ENCODE peak calls at places on chromosomes 16 and 17, in eight cellular contexts. I is pancreas, A is heart left ventricle, K is upper lobe of right lung, P is H1, D is IMR-90, S is esophagus squamous epithelium, Y is right cardiac atrium. W is an unnamed sample.

GRCh38 chr17:77707546-77707945 is 251.0 kb upstream of the TNRC6C start:
- DNase-seq in I (no peak), A (no peak), K (no peak), P (peak), D (no peak), S (no peak), Y (no peak), W (no peak)

GRCh38 chr16:2447920-2448583 is 11.9 kb upstream of the TEDC2 start:
- DNase-seq in I (no peak), A (no peak), K (no peak), P (no peak), D (peak), S (no peak), Y (no peak), W (no peak)

GRCh38 chr16:2767140-2767731 is 9.8 kb downstream of the ELOB start:
- DNase-seq in I (no peak), A (peak), K (no peak), P (no peak), D (no peak), S (no peak), Y (peak), W (no peak)

GRCh38 chr16:57381791-57382534 is 9.7 kb downstream of the CX3CL1 start:
- DNase-seq in I (no peak), A (no peak), K (no peak), P (no peak), D (no peak), S (no peak), Y (no peak), W (no peak)

GRCh38 chr17:11441004-11441403 is 157.3 kb upstream of the DNAH9 start:
- DNase-seq in I (no peak), A (no peak), K (no peak), P (no peak), D (no peak), S (no peak), Y (no peak), W (no peak)

GRCh38 chr16:78727536-78727935 is 628.1 kb downstream of the WWOX start:
- DNase-seq in I (no peak), A (no peak), K (no peak), P (no peak), D (no peak), S (no peak), Y (no peak), W (no peak)

GRCh38 chr17:30332057-30332542 is 1.8 kb downstream of the TMIGD1 start:
- DNase-seq in I (no peak), A (no peak), K (no peak), P (no peak), D (peak), S (no peak), Y (no peak), W (no peak)

GRCh38 chr16:8962393-8963009 is 1.2 kb downstream of the USP7 start:
- DNase-seq in I (peak), A (no peak), K (peak), P (no peak), D (no peak), S (peak), Y (no peak), W (no peak)

GRCh38 chr16:29025735-29026134 is 40.9 kb downstream of the LAT start:
- DNase-seq in I (no peak), A (no peak), K (peak), P (no peak), D (no peak), S (no peak), Y (no peak), W (no peak)

GRCh38 chr17:29179232-29180036 is 764 bp downstream of the MYO18A start:
- DNase-seq in I (peak), A (peak), K (peak), P (peak), D (no peak), S (no peak), Y (peak), W (no peak)

GRCh38 chr17:75876938-75877751 is 1.2 kb downstream of the TRIM47 start:
- DNase-seq in I (peak), A (peak), K (peak), P (peak), D (peak), S (no peak), Y (peak), W (no peak)

GRCh38 chr17:57908278-57908677 is 46.9 kb downstream of the CUEDC1 start:
- DNase-seq in I (no peak), A (no peak), K (no peak), P (no peak), D (no peak), S (no peak), Y (no peak), W (no peak)

GRCh38 chr16:67541391-67542263 is 13.0 kb downstream of the RIPOR1 start:
- DNase-seq in I (peak), A (no peak), K (peak), P (no peak), D (peak), S (no peak), Y (peak), W (no peak)

GRCh38 chr16:68331879-68332410 is 21.1 kb downstream of the PRMT7 start:
- DNase-seq in I (no peak), A (no peak), K (no peak), P (no peak), D (peak), S (no peak), Y (no peak), W (no peak)

GRCh38 chr17:75482098-75482943 is 25.9 kb downstream of the TMEM94 start:
- DNase-seq in I (no peak), A (no peak), K (no peak), P (no peak), D (no peak), S (no peak), Y (no peak), W (no peak)

GRCh38 chr16:87324411-87325275 is 7.5 kb upstream of the C16orf95 start:
- DNase-seq in I (peak), A (peak), K (no peak), P (peak), D (peak), S (no peak), Y (no peak), W (no peak)

GRCh38 chr16:19601083-19601976 is 45.8 kb downstream of the VPS35L start:
- DNase-seq in I (no peak), A (no peak), K (no peak), P (peak), D (peak), S (no peak), Y (no peak), W (no peak)

GRCh38 chr17:35433075-35433894 is 985 bp upstream of the SLFN12 start:
- DNase-seq in I (peak), A (peak), K (peak), P (peak), D (peak), S (no peak), Y (peak), W (peak)

GRCh38 chr16:56635441-56635967 is 3.0 kb upstream of the MT1A start:
- DNase-seq in I (no peak), A (no peak), K (no peak), P (peak), D (no peak), S (no peak), Y (no peak), W (no peak)

GRCh38 chr16:11668590-11669379 is 530 bp downstream of the SNN start:
- DNase-seq in I (peak), A (peak), K (no peak), P (peak), D (no peak), S (no peak), Y (peak), W (no peak)

GRCh38 chr16:70649300-70649699 is 2.9 kb downstream of the IL34 start:
- DNase-seq in I (no peak), A (no peak), K (no peak), P (no peak), D (peak), S (no peak), Y (no peak), W (no peak)

GRCh38 chr17:50861822-50862528 is 4.2 kb downstream of the TOB1 start:
- DNase-seq in I (no peak), A (no peak), K (no peak), P (no peak), D (no peak), S (no peak), Y (no peak), W (no peak)

GRCh38 chr17:28282596-28282995 is 36.4 kb upstream of the TMEM97 start:
- DNase-seq in I (no peak), A (no peak), K (no peak), P (no peak), D (peak), S (no peak), Y (no peak), W (no peak)

GRCh38 chr16:1772362-1772907 is at the start of gene EME2:
- DNase-seq in I (no peak), A (no peak), K (no peak), P (no peak), D (peak), S (no peak), Y (peak), W (no peak)

GRCh38 chr17:70298929-70299529 is 129.7 kb downstream of the KCNJ2 start:
- DNase-seq in I (no peak), A (no peak), K (no peak), P (no peak), D (no peak), S (no peak), Y (no peak), W (no peak)

GRCh38 chr17:50268632-50269287 is 5.5 kb upstream of the TMEM92 start:
- DNase-seq in I (no peak), A (no peak), K (peak), P (peak), D (peak), S (no peak), Y (no peak), W (no peak)

GRCh38 chr17:17200311-17200710 is 5.8 kb downstream of the PLD6 start:
- DNase-seq in I (no peak), A (no peak), K (no peak), P (no peak), D (no peak), S (no peak), Y (no peak), W (no peak)

GRCh38 chr17:17201907-17202306 is 4.2 kb downstream of the PLD6 start:
- DNase-seq in I (no peak), A (no peak), K (no peak), P (no peak), D (no peak), S (no peak), Y (peak), W (no peak)

GRCh38 chr17:17201271-17201670 is 4.9 kb downstream of the PLD6 start:
- DNase-seq in I (no peak), A (no peak), K (no peak), P (no peak), D (no peak), S (no peak), Y (peak), W (no peak)

GRCh38 chr17:17203173-17203730 is 2.9 kb downstream of the PLD6 start:
- DNase-seq in I (no peak), A (no peak), K (no peak), P (no peak), D (no peak), S (no peak), Y (peak), W (no peak)

DNA sequence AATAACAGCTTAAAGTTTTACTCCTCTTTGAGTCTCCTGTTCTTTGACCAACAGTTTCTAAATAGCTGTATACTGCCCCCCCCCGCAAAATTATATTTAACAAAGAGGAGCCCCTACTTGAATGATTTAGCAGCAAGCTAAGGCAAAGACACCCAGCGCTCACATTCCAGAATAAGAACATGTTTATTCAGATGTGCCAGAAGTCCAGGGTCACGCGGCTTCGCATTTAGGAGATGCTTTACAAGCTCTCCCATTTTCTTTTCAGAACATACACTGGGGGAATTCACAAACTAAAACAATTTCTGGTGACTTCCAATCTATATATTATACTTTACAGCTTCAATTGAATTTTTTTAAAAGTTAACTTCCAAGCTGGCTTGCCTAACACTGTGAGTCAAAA is 5.3 kb downstream of the PLD6 start:
- DNase-seq in I (no peak), A (no peak), K (no peak), P (no peak), D (peak), S (no peak), Y (peak), W (no peak)
- H3K27ac ChIP-seq in I (no peak), A (peak), K (peak), P (no peak), D (peak), S (peak), Y (no peak), W (no peak)

GRCh38 chr16:30903596-30903995 is 7.2 kb downstream of the CTF1 start:
- DNase-seq in I (no peak), A (no peak), K (no peak), P (no peak), D (no peak), S (no peak), Y (peak), W (no peak)
- H3K27ac ChIP-seq in I (peak), A (peak), K (peak), P (no peak), D (no peak), S (peak), Y (peak), W (no peak)

DNA sequence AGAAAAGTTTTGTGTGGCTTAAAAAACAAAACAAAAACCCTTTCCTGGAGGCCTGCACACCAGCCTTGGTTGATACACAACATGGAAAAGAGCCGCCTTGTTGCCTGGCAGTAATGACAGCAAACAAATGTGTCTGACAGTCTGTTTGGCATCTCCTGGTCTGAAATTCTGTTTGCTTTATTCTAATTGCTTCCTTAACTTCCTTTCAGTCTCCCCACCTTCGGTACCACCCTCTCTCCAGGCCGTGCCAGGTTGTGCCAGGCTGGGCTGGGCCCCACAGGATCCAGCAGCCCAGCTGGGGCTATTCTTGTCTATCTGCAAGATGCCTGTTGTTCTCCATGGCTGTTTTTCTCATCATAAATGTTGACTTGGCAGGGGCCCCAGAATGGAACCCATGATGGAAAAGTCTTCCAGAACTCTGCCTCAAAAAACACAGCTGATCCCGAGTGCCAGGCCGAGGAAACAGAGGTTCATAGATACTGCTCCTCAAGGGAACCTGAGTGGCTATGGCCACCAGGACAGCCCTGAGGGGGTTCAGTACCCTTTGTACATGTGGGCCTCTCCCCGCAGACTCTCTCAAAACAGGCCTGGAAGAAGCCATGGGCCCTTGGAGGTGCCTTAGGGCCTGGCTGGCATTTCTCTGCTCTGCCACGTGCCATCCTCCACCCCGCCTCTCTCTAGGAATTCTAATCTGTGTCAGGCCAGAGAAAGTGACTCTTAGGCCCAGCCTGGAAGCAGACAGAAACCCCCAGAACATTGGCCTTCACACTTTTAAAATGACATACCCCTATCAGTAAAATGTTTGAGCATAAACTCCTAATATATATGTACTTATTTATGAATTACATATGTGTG is 50.5 kb downstream of the YPEL2 start:
- DNase-seq in I (peak), A (peak), K (no peak), P (no peak), D (no peak), S (no peak), Y (peak), W (no peak)
- H3K27ac ChIP-seq in I (peak), A (peak), K (peak), P (no peak), D (no peak), S (peak), Y (peak), W (no peak)

GRCh38 chr16:61030616-61031015 is 1005.6 kb downstream of the CDH8 start:
- DNase-seq in I (no peak), A (no peak), K (no peak), P (no peak), D (no peak), S (no peak), Y (no peak), W (no peak)
- H3K27ac ChIP-seq in I (no peak), A (no peak), K (no peak), P (no peak), D (no peak), S (no peak), Y (no peak), W (no peak)

DNA sequence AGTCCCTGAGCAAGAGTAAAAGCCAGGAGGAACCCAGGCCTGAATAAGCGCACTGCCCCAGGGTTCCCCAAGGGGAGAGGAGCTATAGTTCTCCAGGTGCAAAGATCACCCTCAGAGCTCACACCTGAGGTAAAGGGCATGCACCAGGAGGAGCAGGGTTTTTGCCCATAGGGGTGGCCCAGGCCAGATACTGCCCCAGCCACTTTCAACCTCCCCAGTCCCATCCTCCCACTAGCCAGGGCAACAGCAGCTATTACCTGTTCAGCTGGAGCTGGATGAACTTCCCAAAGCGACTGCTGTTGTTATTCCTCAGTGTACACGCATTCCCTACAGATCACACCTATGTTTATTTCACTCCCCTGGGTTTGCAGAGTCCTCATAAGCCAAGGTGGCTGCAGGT is 19.8 kb downstream of the MYO19 start:
- DNase-seq in I (no peak), A (no peak), K (no peak), P (no peak), D (no peak), S (no peak), Y (no peak), W (no peak)
- H3K27ac ChIP-seq in I (no peak), A (no peak), K (no peak), P (no peak), D (no peak), S (no peak), Y (no peak), W (no peak)

GRCh38 chr17:41974658-41975057 is 8.1 kb downstream of the CNP start:
- DNase-seq in I (no peak), A (no peak), K (no peak), P (no peak), D (no peak), S (no peak), Y (no peak), W (no peak)

GRCh38 chr17:41974031-41974430 is 7.4 kb downstream of the CNP start:
- DNase-seq in I (no peak), A (no peak), K (no peak), P (no peak), D (no peak), S (no peak), Y (no peak), W (no peak)

GRCh38 chr17:41975099-41976083 is 8.8 kb downstream of the CNP start:
- DNase-seq in I (no peak), A (no peak), K (no peak), P (no peak), D (peak), S (no peak), Y (no peak), W (no peak)

GRCh38 chr17:41977991-41978390 is 11.4 kb downstream of the CNP start:
- DNase-seq in I (no peak), A (no peak), K (no peak), P (no peak), D (no peak), S (no peak), Y (no peak), W (no peak)

DNA sequence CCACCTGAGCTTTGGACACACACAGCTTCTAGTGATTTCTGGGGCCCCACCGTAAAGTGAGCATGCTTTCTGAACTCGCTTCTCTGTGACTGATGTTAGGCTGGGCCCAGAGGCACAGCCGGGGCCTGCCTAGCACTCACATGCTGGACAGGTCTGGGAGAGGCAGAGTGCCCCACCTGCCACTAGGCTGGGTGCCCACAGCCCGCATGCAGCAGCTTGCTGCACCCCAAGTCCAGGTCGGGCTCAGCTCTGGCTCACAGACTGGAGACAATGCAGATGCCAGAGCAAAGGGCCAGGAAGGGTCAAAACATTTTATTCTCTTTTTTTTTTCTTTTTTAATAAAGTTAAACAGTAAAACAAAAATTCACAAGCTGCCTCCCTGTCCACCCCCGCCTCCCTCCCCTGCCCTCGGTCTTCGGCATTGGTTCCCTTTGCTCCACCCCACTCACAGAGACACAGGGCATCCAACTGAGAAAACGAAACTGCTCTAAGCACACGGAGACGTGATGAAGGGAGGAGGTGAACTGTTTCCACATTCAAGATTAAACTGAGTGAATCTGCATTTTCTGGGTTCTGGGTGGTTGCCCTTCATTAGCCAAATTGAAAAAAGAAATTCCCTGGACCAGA is 9.7 kb downstream of the CNP start:
- DNase-seq in I (no peak), A (no peak), K (peak), P (no peak), D (no peak), S (no peak), Y (no peak), W (no peak)
- H3K27ac ChIP-seq in I (no peak), A (no peak), K (no peak), P (no peak), D (no peak), S (peak), Y (no peak), W (no peak)

DNA sequence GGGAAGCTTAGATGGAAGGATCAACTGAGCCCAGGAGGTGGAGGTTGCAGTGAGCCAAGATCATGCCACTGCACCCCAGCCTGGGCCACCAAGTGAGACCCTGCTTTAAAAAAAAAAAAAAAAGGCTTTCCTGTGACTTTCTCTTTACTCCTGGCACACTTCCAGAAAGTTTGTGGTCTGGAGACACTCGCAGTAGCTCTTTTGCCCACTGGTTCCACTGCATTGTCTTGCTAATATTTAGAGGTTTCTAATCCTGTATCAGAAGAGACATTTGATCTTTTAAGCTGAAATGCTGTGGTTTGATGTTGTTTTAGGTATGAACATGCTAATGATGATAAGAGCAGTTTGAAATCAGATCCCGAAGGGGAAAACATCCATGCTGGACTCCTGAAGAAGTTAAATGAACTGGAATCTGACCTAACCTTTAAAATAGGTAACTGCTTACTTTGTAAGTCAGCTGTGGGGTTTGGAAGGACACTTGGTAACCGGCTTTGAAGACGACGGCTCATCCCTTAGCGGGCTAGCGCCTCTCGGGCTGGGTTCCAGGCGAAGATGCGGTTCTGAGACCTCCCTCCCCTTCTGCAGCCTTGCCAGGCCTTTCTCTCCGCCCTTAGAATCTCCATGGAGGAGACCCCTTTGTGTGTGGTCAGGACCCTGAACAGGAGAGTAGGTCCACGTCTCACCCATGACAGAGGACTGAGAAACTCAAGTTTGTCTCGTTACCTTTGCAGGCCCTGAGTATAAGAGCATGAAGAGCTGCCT is 23.1 kb downstream of the NTAN1 start:
- DNase-seq in I (no peak), A (no peak), K (peak), P (no peak), D (peak), S (no peak), Y (no peak), W (no peak)
- H3K27ac ChIP-seq in I (no peak), A (no peak), K (no peak), P (no peak), D (no peak), S (no peak), Y (no peak), W (no peak)